ENCODE peak calls at places on chromosomes 2 and 18, in six cellular contexts. G is psoas muscle, Z is right lobe of liver, H is upper lobe of left lung, K is epithelial cell of esophagus, T is spleen. I is an unnamed sample.

GRCh38 chr18:35201502-35201901 is 39.3 kb upstream of the ZNF397 start:
- DNase-seq in G (no peak), Z (no peak), H (no peak), K (no peak), T (no peak), I (no peak)

GRCh38 chr18:8003878-8004675 is 437.0 kb downstream of the PTPRM start:
- DNase-seq in G (no peak), Z (no peak), H (no peak), K (no peak), T (no peak), I (no peak)

GRCh38 chr2:19802088-19802806 is 99.5 kb downstream of the TTC32 start:
- DNase-seq in G (no peak), Z (no peak), H (no peak), K (no peak), T (no peak), I (no peak)

GRCh38 chr2:3480352-3481010 is 38.9 kb downstream of the ADI1 start:
- DNase-seq in G (peak), Z (peak), H (no peak), K (no peak), T (peak), I (no peak)

GRCh38 chr2:158745067-158745865 is 49.9 kb upstream of the DAPL1 start:
- DNase-seq in G (no peak), Z (no peak), H (no peak), K (peak), T (no peak), I (peak)

GRCh38 chr2:62348700-62349099 is 152.8 kb downstream of the B3GNT2 start:
- DNase-seq in G (no peak), Z (no peak), H (no peak), K (no peak), T (no peak), I (no peak)

GRCh38 chr18:34509163-34509562 is 200.9 kb upstream of the DTNA start:
- DNase-seq in G (no peak), Z (no peak), H (no peak), K (no peak), T (no peak), I (no peak)

GRCh38 chr2:232485333-232485756 is 2.3 kb downstream of the ECEL1 start:
- DNase-seq in G (no peak), Z (no peak), H (peak), K (no peak), T (no peak), I (no peak)

GRCh38 chr2:35365859-35366258 is 989.7 kb upstream of the CRIM1 start:
- DNase-seq in G (no peak), Z (no peak), H (no peak), K (no peak), T (no peak), I (peak)

GRCh38 chr2:241833938-241834852 is 24.5 kb downstream of the PDCD1 start:
- DNase-seq in G (no peak), Z (no peak), H (peak), K (no peak), T (no peak), I (no peak)

GRCh38 chr2:12484536-12485115 is 232.1 kb upstream of the TRIB2 start:
- DNase-seq in G (no peak), Z (no peak), H (no peak), K (no peak), T (no peak), I (no peak)

GRCh38 chr2:100718065-100718570 is 101.8 kb upstream of the NPAS2 start:
- DNase-seq in G (no peak), Z (no peak), H (no peak), K (no peak), T (no peak), I (no peak)
- H3K4me3 ChIP-seq in G (no peak), Z (no peak), H (no peak), K (no peak), T (no peak), I (no peak)

DNA sequence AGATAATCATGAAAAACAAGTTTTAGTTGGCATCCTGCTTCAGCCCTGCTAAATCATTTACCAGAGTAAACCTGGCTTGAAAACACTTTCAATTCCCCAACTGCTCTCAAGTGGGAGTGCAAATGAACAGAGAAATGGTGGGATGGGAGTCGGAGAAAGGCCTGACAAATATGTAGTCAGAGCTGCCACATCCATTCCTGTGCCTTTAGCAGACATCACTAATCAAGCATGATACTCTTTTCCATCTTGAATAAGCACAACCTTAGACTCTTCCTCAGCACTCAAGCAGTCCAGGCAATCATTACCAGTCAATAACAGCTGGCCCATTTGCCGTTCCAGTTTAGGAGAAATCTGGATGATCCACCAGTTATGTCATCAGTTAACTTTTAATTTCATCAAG is 101.3 kb downstream of the ANKRD44 start:
- DNase-seq in G (no peak), Z (no peak), H (no peak), K (no peak), T (no peak), I (no peak)
- H3K4me3 ChIP-seq in G (no peak), Z (no peak), H (no peak), K (no peak), T (no peak), I (no peak)

GRCh38 chr2:117859924-117860647 is 45.6 kb downstream of the DDX18 start:
- DNase-seq in G (no peak), Z (no peak), H (peak), K (no peak), T (no peak), I (no peak)
- H3K4me3 ChIP-seq in G (no peak), Z (no peak), H (peak), K (no peak), T (no peak), I (no peak)

DNA sequence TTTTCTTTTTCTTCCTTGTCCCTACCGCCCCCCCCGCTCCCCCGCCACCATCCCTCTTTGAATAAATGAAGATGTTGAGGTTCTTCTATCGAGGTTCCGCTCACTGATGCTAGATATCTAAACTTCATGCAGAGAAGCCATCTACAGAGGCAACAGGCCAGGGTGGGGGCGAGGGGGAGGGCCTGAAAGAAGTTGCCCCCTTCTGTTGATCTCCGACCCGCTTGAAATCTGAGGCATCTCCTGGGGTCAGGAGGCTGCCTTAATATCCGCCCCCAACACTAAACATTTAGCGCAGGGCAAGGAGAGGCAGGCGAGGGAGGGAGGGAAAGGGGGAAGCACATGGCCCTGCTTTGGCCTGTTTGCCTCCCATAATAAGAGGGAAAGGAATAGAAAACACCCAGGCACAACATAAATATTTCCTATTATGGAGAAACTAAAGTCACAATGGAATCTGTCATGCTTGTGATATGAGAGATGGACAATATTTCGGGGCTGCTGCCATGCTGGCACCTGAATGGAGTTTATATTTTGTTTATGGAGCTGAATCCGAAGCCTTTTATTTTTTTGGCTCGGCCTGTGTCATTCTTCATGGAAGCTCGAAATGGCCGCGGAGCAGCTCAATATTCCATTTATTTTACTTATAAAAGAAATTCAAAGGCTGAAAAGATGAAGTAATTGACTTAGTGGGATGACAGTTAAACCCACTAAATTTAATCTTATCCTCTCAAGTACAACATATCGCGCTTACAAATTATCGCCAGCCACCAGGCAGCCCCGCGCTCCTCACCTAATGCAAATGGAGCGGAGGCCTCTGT is 221.1 kb downstream of the INSIG2 start:
- DNase-seq in G (no peak), Z (no peak), H (no peak), K (no peak), T (no peak), I (no peak)
- H3K4me3 ChIP-seq in G (peak), Z (peak), H (peak), K (peak), T (peak), I (peak)

GRCh38 chr2:234425923-234426603 is 70.8 kb downstream of the ARL4C start:
- DNase-seq in G (no peak), Z (no peak), H (no peak), K (no peak), T (peak), I (peak)
- H3K4me3 ChIP-seq in G (no peak), Z (no peak), H (no peak), K (no peak), T (no peak), I (no peak)

DNA sequence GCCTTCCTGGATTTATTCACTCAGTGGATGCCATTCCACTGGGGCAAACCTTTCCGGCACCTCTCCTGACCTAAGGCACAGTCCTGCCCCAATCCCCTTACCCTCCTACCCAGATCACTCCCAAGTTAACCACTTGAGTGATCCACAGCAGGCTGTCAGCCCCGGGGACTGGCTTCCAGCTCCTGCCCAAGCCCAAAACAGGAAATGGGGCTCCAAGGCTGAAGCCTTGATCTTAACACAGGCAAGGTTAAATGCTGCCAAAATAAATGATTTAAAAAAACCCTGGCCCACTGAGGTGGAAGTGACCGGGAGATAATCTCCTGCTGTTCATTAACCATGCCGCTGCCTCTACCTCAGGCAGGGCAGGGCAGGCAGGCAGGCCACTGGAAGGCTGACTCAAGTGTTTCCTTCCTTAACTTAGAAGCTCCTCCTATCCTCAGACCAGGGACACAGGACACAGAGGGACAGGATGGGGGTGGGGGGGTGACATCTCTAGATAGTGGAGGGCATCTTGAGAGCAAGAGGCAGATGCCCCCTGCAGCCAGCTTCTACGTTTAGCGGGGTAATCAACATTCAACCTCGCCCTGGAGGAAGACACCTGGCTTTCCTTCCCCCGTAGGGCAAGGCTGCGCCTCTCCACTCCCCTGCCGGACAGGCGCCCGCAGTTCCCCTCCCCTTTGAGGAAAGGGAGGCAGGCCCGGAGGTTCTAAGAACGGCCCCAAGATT is 1.3 kb downstream of the RAB11FIP5 start:
- DNase-seq in G (no peak), Z (no peak), H (no peak), K (peak), T (peak), I (peak)
- H3K4me3 ChIP-seq in G (peak), Z (peak), H (peak), K (peak), T (peak), I (peak)

GRCh38 chr2:42789751-42790150 is 2.6 kb downstream of the HAAO start:
- DNase-seq in G (no peak), Z (no peak), H (no peak), K (no peak), T (no peak), I (no peak)

GRCh38 chr2:42792583-42793313 is at the start of gene HAAO:
- DNase-seq in G (peak), Z (peak), H (peak), K (peak), T (peak), I (no peak)

GRCh38 chr2:42792087-42792582 is 248 bp downstream of the HAAO start:
- DNase-seq in G (no peak), Z (no peak), H (no peak), K (peak), T (no peak), I (no peak)

GRCh38 chr2:42793314-42794270 is 1.2 kb upstream of the HAAO start:
- DNase-seq in G (peak), Z (peak), H (no peak), K (no peak), T (no peak), I (no peak)

GRCh38 chr2:42791606-42792005 is 777 bp downstream of the HAAO start:
- DNase-seq in G (no peak), Z (no peak), H (no peak), K (no peak), T (no peak), I (no peak)
- H3K4me3 ChIP-seq in G (peak), Z (peak), H (peak), K (no peak), T (peak), I (no peak)

DNA sequence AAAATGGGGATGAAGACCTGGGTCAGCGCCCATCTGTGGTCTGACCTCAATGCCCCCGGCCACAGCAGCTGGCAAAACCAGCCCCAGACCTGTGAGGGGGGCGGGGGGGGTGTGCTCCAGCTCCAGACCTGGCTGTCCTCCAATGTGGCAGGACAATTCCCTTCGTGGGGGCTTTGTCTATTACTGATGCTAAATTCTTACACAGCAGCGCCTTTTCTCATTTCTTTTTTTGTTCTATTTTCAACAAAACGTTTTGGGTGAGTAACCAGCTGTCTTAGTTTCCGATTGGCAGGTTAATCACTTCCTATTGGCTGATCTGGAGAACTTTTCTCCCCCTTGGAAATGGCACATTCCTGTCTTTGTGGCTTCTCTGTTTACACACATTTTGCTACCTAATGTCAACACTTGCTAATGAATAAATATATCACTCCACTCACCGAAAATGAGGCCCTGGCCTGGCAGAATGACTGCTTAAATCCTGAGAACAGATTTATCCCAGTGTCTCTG is 4.4 kb downstream of the SMAD7 start:
- DNase-seq in G (no peak), Z (no peak), H (peak), K (peak), T (no peak), I (peak)
- H3K4me3 ChIP-seq in G (peak), Z (peak), H (peak), K (peak), T (peak), I (peak)

I was measured in mammary epithelial cell.